ENCODE peak calls at places on chromosomes 11 and 22, in ten cellular contexts. One of them, this sample, is unnamed.

GRCh38 chr11:14593671-14594070 is 49.9 kb upstream of the PDE3B start:
- DNase-seq in ELR: no peak
- DNase-seq in tibial artery: no peak
- DNase-seq in SW480: no peak
- DNase-seq in HAP-1: no peak
- DNase-seq in HT1080: no peak
- DNase-seq in epithelial cell of esophagus: no peak
- DNase-seq in IMR-90: no peak
- DNase-seq in lower lobe of right lung: no peak
- DNase-seq in endothelial cell of umbilical vein: no peak
- DNase-seq in this sample: no peak

GRCh38 chr22:46104170-46104880 is 46.0 kb upstream of the PPARA start:
- DNase-seq in IMR-90: no peak
- DNase-seq in epithelial cell of esophagus: no peak
- DNase-seq in SW480: no peak
- DNase-seq in HT1080: no peak
- DNase-seq in ELR: no peak
- DNase-seq in endothelial cell of umbilical vein: no peak
- DNase-seq in tibial artery: no peak
- DNase-seq in HAP-1: no peak
- DNase-seq in lower lobe of right lung: no peak
- DNase-seq in this sample: peak; percentile 76

GRCh38 chr22:23777776-23778575 is 5.3 kb downstream of the MMP11 start:
- DNase-seq in ELR: no peak
- DNase-seq in SW480: no peak
- DNase-seq in HAP-1: no peak
- DNase-seq in endothelial cell of umbilical vein: no peak
- DNase-seq in lower lobe of right lung: no peak
- DNase-seq in IMR-90: peak; percentile 18
- DNase-seq in epithelial cell of esophagus: no peak
- DNase-seq in tibial artery: peak; percentile 52
- DNase-seq in HT1080: no peak
- DNase-seq in this sample: no peak

GRCh38 chr11:2709429-2709828 is 9.6 kb upstream of the KCNQ1OT1 start:
- DNase-seq in ELR: no peak
- DNase-seq in endothelial cell of umbilical vein: no peak
- DNase-seq in HT1080: no peak
- DNase-seq in HAP-1: no peak
- DNase-seq in SW480: no peak
- DNase-seq in IMR-90: peak; percentile 34
- DNase-seq in tibial artery: no peak
- DNase-seq in lower lobe of right lung: no peak
- DNase-seq in epithelial cell of esophagus: no peak
- DNase-seq in this sample: no peak

GRCh38 chr11:107370390-107370789 is 87.2 kb downstream of the CWF19L2 start:
- DNase-seq in epithelial cell of esophagus: no peak
- DNase-seq in tibial artery: no peak
- DNase-seq in IMR-90: no peak
- DNase-seq in SW480: no peak
- DNase-seq in ELR: peak; percentile 48
- DNase-seq in HAP-1: no peak
- DNase-seq in endothelial cell of umbilical vein: peak; percentile 26
- DNase-seq in HT1080: no peak
- DNase-seq in lower lobe of right lung: no peak
- DNase-seq in this sample: no peak

GRCh38 chr11:76962583-76963416 is 71.4 kb upstream of the B3GNT6 start:
- DNase-seq in ELR: no peak
- DNase-seq in HAP-1: no peak
- DNase-seq in epithelial cell of esophagus: no peak
- DNase-seq in endothelial cell of umbilical vein: no peak
- DNase-seq in IMR-90: no peak
- DNase-seq in SW480: no peak
- DNase-seq in HT1080: no peak
- DNase-seq in tibial artery: no peak
- DNase-seq in lower lobe of right lung: no peak
- DNase-seq in this sample: no peak

GRCh38 chr22:45237065-45237990 is 3.4 kb downstream of the KIAA0930 start:
- DNase-seq in tibial artery: no peak
- DNase-seq in HAP-1: no peak
- DNase-seq in epithelial cell of esophagus: peak; percentile 62
- DNase-seq in lower lobe of right lung: no peak
- DNase-seq in HT1080: no peak
- DNase-seq in endothelial cell of umbilical vein: no peak
- DNase-seq in ELR: no peak
- DNase-seq in SW480: no peak
- DNase-seq in IMR-90: no peak
- DNase-seq in this sample: no peak

GRCh38 chr22:19497245-19497644 is 17.5 kb downstream of the CDC45 start:
- DNase-seq in tibial artery: no peak
- DNase-seq in HT1080: peak; percentile 50
- DNase-seq in ELR: peak; percentile 77
- DNase-seq in endothelial cell of umbilical vein: peak; percentile 86
- DNase-seq in lower lobe of right lung: no peak
- DNase-seq in IMR-90: peak; percentile 97
- DNase-seq in epithelial cell of esophagus: peak; percentile 93
- DNase-seq in SW480: no peak
- DNase-seq in HAP-1: no peak
- DNase-seq in this sample: no peak

GRCh38 chr11:69127091-69127850 is 28.5 kb upstream of the SMIM38 start:
- DNase-seq in epithelial cell of esophagus: no peak
- DNase-seq in ELR: no peak
- DNase-seq in HAP-1: no peak
- DNase-seq in endothelial cell of umbilical vein: no peak
- DNase-seq in IMR-90: no peak
- DNase-seq in SW480: no peak
- DNase-seq in tibial artery: no peak
- DNase-seq in lower lobe of right lung: no peak
- DNase-seq in HT1080: no peak
- DNase-seq in this sample: no peak

GRCh38 chr11:13321431-13321830 is 43.8 kb downstream of the BMAL1 start:
- DNase-seq in tibial artery: no peak
- DNase-seq in HAP-1: no peak
- DNase-seq in SW480: no peak
- DNase-seq in HT1080: no peak
- DNase-seq in IMR-90: no peak
- DNase-seq in ELR: no peak
- DNase-seq in endothelial cell of umbilical vein: no peak
- DNase-seq in lower lobe of right lung: no peak
- DNase-seq in epithelial cell of esophagus: no peak
- DNase-seq in this sample: no peak

GRCh38 chr11:121575250-121575962 is 122.6 kb upstream of the SORL1-AS1 start:
- DNase-seq in tibial artery: peak; percentile 73
- DNase-seq in ELR: no peak
- DNase-seq in HAP-1: no peak
- DNase-seq in SW480: no peak
- DNase-seq in lower lobe of right lung: peak; percentile 89
- DNase-seq in IMR-90: peak; percentile 81
- DNase-seq in epithelial cell of esophagus: no peak
- DNase-seq in HT1080: peak; percentile 57
- DNase-seq in endothelial cell of umbilical vein: no peak
- DNase-seq in this sample: no peak

GRCh38 chr11:129282634-129283033 is 90.5 kb upstream of the ARHGAP32 start:
- DNase-seq in HT1080: no peak
- DNase-seq in ELR: no peak
- DNase-seq in epithelial cell of esophagus: no peak
- DNase-seq in lower lobe of right lung: no peak
- DNase-seq in HAP-1: no peak
- DNase-seq in SW480: peak; percentile 50
- DNase-seq in endothelial cell of umbilical vein: no peak
- DNase-seq in tibial artery: no peak
- DNase-seq in IMR-90: no peak
- DNase-seq in this sample: no peak

GRCh38 chr11:27688076-27688475 is 12.2 kb downstream of the BDNF start:
- DNase-seq in HAP-1: no peak
- DNase-seq in tibial artery: no peak
- DNase-seq in endothelial cell of umbilical vein: no peak
- DNase-seq in epithelial cell of esophagus: no peak
- DNase-seq in HT1080: no peak
- DNase-seq in ELR: no peak
- DNase-seq in SW480: no peak
- DNase-seq in IMR-90: no peak
- DNase-seq in lower lobe of right lung: no peak
- DNase-seq in this sample: no peak

GRCh38 chr22:44443641-44444235 is 54.3 kb downstream of the RTL6 start:
- DNase-seq in epithelial cell of esophagus: no peak
- DNase-seq in endothelial cell of umbilical vein: no peak
- DNase-seq in lower lobe of right lung: no peak
- DNase-seq in IMR-90: no peak
- DNase-seq in ELR: no peak
- DNase-seq in tibial artery: no peak
- DNase-seq in HT1080: no peak
- DNase-seq in HAP-1: no peak
- DNase-seq in SW480: no peak
- DNase-seq in this sample: peak; percentile 39

GRCh38 chr11:45658292-45658991 is 7.0 kb downstream of the CHST1 start:
- DNase-seq in lower lobe of right lung: no peak
- DNase-seq in SW480: peak; percentile 73
- DNase-seq in tibial artery: peak; percentile 77
- DNase-seq in IMR-90: peak; percentile 45
- DNase-seq in HT1080: peak; percentile 84
- DNase-seq in ELR: peak; percentile 69
- DNase-seq in HAP-1: no peak
- DNase-seq in endothelial cell of umbilical vein: peak; percentile 96
- DNase-seq in epithelial cell of esophagus: no peak
- DNase-seq in this sample: peak; percentile 27

GRCh38 chr11:9385288-9385902 is 943 bp downstream of the IPO7 start:
- DNase-seq in lower lobe of right lung: no peak
- DNase-seq in IMR-90: no peak
- DNase-seq in HAP-1: peak; percentile 53
- DNase-seq in ELR: no peak
- DNase-seq in SW480: no peak
- DNase-seq in epithelial cell of esophagus: no peak
- DNase-seq in endothelial cell of umbilical vein: no peak
- DNase-seq in HT1080: no peak
- DNase-seq in tibial artery: no peak
- DNase-seq in this sample: no peak

GRCh38 chr11:13667245-13667644 is 1.2 kb upstream of the FAR1 start:
- DNase-seq in HAP-1: no peak
- DNase-seq in IMR-90: peak; percentile 3
- DNase-seq in endothelial cell of umbilical vein: peak; percentile 17
- DNase-seq in SW480: no peak
- DNase-seq in epithelial cell of esophagus: peak; percentile 52
- DNase-seq in HT1080: no peak
- DNase-seq in tibial artery: no peak
- DNase-seq in lower lobe of right lung: no peak
- DNase-seq in ELR: peak; percentile 12
- DNase-seq in this sample: no peak

GRCh38 chr22:49011769-49012598 is 815.7 kb downstream of the BRD1 start:
- DNase-seq in epithelial cell of esophagus: no peak
- DNase-seq in HAP-1: no peak
- DNase-seq in tibial artery: peak; percentile 25
- DNase-seq in lower lobe of right lung: peak; percentile 9
- DNase-seq in IMR-90: no peak
- DNase-seq in SW480: no peak
- DNase-seq in ELR: no peak
- DNase-seq in HT1080: no peak
- DNase-seq in endothelial cell of umbilical vein: no peak
- DNase-seq in this sample: peak; percentile 51

GRCh38 chr11:28757725-28758515 is 649.7 kb downstream of the METTL15 start:
- DNase-seq in lower lobe of right lung: no peak
- DNase-seq in tibial artery: no peak
- DNase-seq in ELR: peak; percentile 86
- DNase-seq in HAP-1: no peak
- DNase-seq in epithelial cell of esophagus: peak; percentile 46
- DNase-seq in SW480: no peak
- DNase-seq in HT1080: peak; percentile 45
- DNase-seq in endothelial cell of umbilical vein: peak; percentile 85
- DNase-seq in IMR-90: peak; percentile 94
- DNase-seq in this sample: no peak

GRCh38 chr22:46984751-46985506 is 222.5 kb downstream of the TBC1D22A start:
- DNase-seq in epithelial cell of esophagus: peak; percentile 88
- DNase-seq in tibial artery: no peak
- DNase-seq in IMR-90: peak; percentile 69
- DNase-seq in SW480: no peak
- DNase-seq in ELR: peak; percentile 88
- DNase-seq in HT1080: peak; percentile 72
- DNase-seq in endothelial cell of umbilical vein: peak; percentile 67
- DNase-seq in lower lobe of right lung: no peak
- DNase-seq in HAP-1: no peak
- DNase-seq in this sample: peak; percentile 47

GRCh38 chr11:350723-351255 is 18.5 kb upstream of the B4GALNT4 start:
- DNase-seq in HT1080: no peak
- DNase-seq in IMR-90: no peak
- DNase-seq in HAP-1: no peak
- DNase-seq in lower lobe of right lung: no peak
- DNase-seq in tibial artery: no peak
- DNase-seq in endothelial cell of umbilical vein: no peak
- DNase-seq in ELR: no peak
- DNase-seq in SW480: no peak
- DNase-seq in epithelial cell of esophagus: peak; percentile 82
- DNase-seq in this sample: peak; percentile 58

GRCh38 chr11:112216591-112217105 is 9.6 kb upstream of the PTS start:
- DNase-seq in tibial artery: no peak
- DNase-seq in SW480: no peak
- DNase-seq in epithelial cell of esophagus: no peak
- DNase-seq in HT1080: no peak
- DNase-seq in lower lobe of right lung: no peak
- DNase-seq in ELR: peak; percentile 34
- DNase-seq in endothelial cell of umbilical vein: no peak
- DNase-seq in IMR-90: peak; percentile 83
- DNase-seq in HAP-1: no peak
- DNase-seq in this sample: no peak

GRCh38 chr11:2741377-2742131 is 41.8 kb upstream of the KCNQ1OT1 start:
- DNase-seq in HAP-1: no peak
- DNase-seq in HT1080: peak; percentile 64
- DNase-seq in tibial artery: no peak
- DNase-seq in endothelial cell of umbilical vein: no peak
- DNase-seq in epithelial cell of esophagus: peak; percentile 17
- DNase-seq in ELR: peak; percentile 71
- DNase-seq in IMR-90: peak; percentile 74
- DNase-seq in SW480: no peak
- DNase-seq in lower lobe of right lung: peak; percentile 47
- DNase-seq in this sample: peak; percentile 65

GRCh38 chr22:30245181-30245984 is 1.2 kb downstream of the LIF start:
- DNase-seq in tibial artery: no peak
- DNase-seq in lower lobe of right lung: no peak
- DNase-seq in endothelial cell of umbilical vein: no peak
- DNase-seq in IMR-90: no peak
- DNase-seq in HAP-1: peak; percentile 50
- DNase-seq in epithelial cell of esophagus: no peak
- DNase-seq in ELR: no peak
- DNase-seq in HT1080: no peak
- DNase-seq in SW480: peak; percentile 47
- DNase-seq in this sample: no peak

GRCh38 chr11:57762235-57762866 is 749 bp downstream of the CTNND1 start:
- DNase-seq in IMR-90: no peak
- DNase-seq in tibial artery: no peak
- DNase-seq in SW480: peak; percentile 50
- DNase-seq in ELR: peak; percentile 34
- DNase-seq in lower lobe of right lung: no peak
- DNase-seq in endothelial cell of umbilical vein: no peak
- DNase-seq in HT1080: no peak
- DNase-seq in epithelial cell of esophagus: peak; percentile 53
- DNase-seq in HAP-1: peak; percentile 48
- DNase-seq in this sample: no peak

GRCh38 chr22:30193031-30193794 is 53.3 kb downstream of the LIF start:
- DNase-seq in tibial artery: no peak
- DNase-seq in lower lobe of right lung: no peak
- DNase-seq in endothelial cell of umbilical vein: no peak
- DNase-seq in HT1080: no peak
- DNase-seq in IMR-90: no peak
- DNase-seq in HAP-1: no peak
- DNase-seq in epithelial cell of esophagus: no peak
- DNase-seq in SW480: no peak
- DNase-seq in ELR: no peak
- DNase-seq in this sample: no peak

GRCh38 chr22:46779023-46779422 is 16.6 kb downstream of the TBC1D22A start:
- DNase-seq in HT1080: no peak
- DNase-seq in IMR-90: no peak
- DNase-seq in SW480: no peak
- DNase-seq in epithelial cell of esophagus: no peak
- DNase-seq in HAP-1: no peak
- DNase-seq in ELR: no peak
- DNase-seq in endothelial cell of umbilical vein: no peak
- DNase-seq in tibial artery: no peak
- DNase-seq in lower lobe of right lung: no peak
- DNase-seq in this sample: no peak

GRCh38 chr11:121488145-121488544 is 35.4 kb upstream of the SORL1-AS1 start:
- DNase-seq in endothelial cell of umbilical vein: no peak
- DNase-seq in tibial artery: no peak
- DNase-seq in ELR: no peak
- DNase-seq in SW480: no peak
- DNase-seq in IMR-90: no peak
- DNase-seq in HAP-1: no peak
- DNase-seq in epithelial cell of esophagus: no peak
- DNase-seq in lower lobe of right lung: no peak
- DNase-seq in HT1080: no peak
- DNase-seq in this sample: no peak

This sample was measured in sciatic nerve.